ENCODE peak calls at places on chromosomes 1 and 21, in six cellular contexts. J is breast epithelium, O is ovary, K is heart left ventricle, T is tibial nerve, G is A549. Q is an unnamed sample.

GRCh38 chr1:53589043-53589887 is 130.1 kb downstream of the DMRTB1 start:
- DNase-seq in K (peak), J (no peak), G (no peak), O (no peak), T (no peak), Q (no peak)

GRCh38 chr1:40939320-40940059 is 40.0 kb upstream of the CTPS1 start:
- DNase-seq in O (peak), T (no peak), J (no peak), G (peak), K (no peak), Q (peak)

GRCh38 chr1:182567629-182568028 is 21.4 kb downstream of the RNASEL start:
- DNase-seq in G (no peak), T (no peak), J (no peak), K (no peak), O (no peak), Q (no peak)

GRCh38 chr21:14737922-14738321 is 191.8 kb upstream of the SAMSN1 start:
- DNase-seq in O (no peak), G (peak), K (peak), J (no peak), T (no peak), Q (no peak)

GRCh38 chr1:234613128-234613875 is 3.3 kb upstream of the IRF2BP2 start:
- DNase-seq in T (no peak), O (no peak), G (peak), J (no peak), K (no peak), Q (no peak)

GRCh38 chr1:10061276-10061675 is 28.5 kb downstream of the UBE4B start:
- DNase-seq in O (no peak), K (no peak), J (no peak), G (no peak), T (no peak), Q (no peak)

GRCh38 chr1:75502776-75503175 is 108.1 kb downstream of the SLC44A5 start:
- DNase-seq in T (no peak), G (no peak), J (no peak), O (no peak), K (no peak), Q (no peak)

GRCh38 chr21:43611598-43612369 is 47.5 kb downstream of the HSF2BP start:
- DNase-seq in O (peak), G (peak), K (peak), J (peak), T (peak), Q (peak)

GRCh38 chr1:23600283-23600682 is 41.0 kb upstream of the ID3 start:
- DNase-seq in J (no peak), G (no peak), O (no peak), K (no peak), T (no peak), Q (no peak)

GRCh38 chr1:64263335-64263734 is 59.9 kb downstream of the UBE2U start:
- DNase-seq in K (no peak), O (no peak), J (no peak), T (no peak), G (no peak), Q (no peak)

GRCh38 chr1:181802466-181802865 is 259.0 kb downstream of the ZNF648 start:
- DNase-seq in K (no peak), O (no peak), G (no peak), T (no peak), J (no peak), Q (no peak)

GRCh38 chr21:37166733-37167132 is 93.7 kb downstream of the TTC3 start:
- DNase-seq in K (no peak), J (no peak), G (peak), O (no peak), T (no peak), Q (no peak)

GRCh38 chr1:221856188-221857093 is 114.6 kb upstream of the DUSP10 start:
- DNase-seq in K (no peak), J (no peak), T (no peak), O (no peak), G (no peak), Q (no peak)

GRCh38 chr1:84382127-84382526 is 16.2 kb upstream of the DNASE2B start:
- DNase-seq in K (no peak), J (no peak), T (no peak), O (no peak), G (no peak), Q (no peak)

GRCh38 chr1:84073266-84073665 is 70.8 kb upstream of the PRKACB start:
- DNase-seq in J (no peak), K (no peak), G (no peak), O (no peak), T (no peak), Q (no peak)

GRCh38 chr21:42176864-42177263 is 42.1 kb upstream of the ABCG1 start:
- DNase-seq in O (no peak), K (no peak), J (no peak), G (no peak), T (no peak), Q (no peak)

GRCh38 chr1:41622859-41623732 is 138.6 kb upstream of the EDN2 start:
- DNase-seq in O (no peak), K (no peak), G (no peak), T (no peak), J (no peak), Q (no peak)

GRCh38 chr1:27332536-27333281 is 9.1 kb upstream of the SYTL1 start:
- DNase-seq in T (no peak), J (no peak), K (peak), O (peak), G (no peak), Q (peak)

GRCh38 chr1:7784492-7785071 is 491 bp downstream of the PER3 start:
- DNase-seq in G (no peak), T (no peak), O (no peak), K (no peak), J (peak), Q (no peak)

GRCh38 chr1:171429137-171429536 is 56.2 kb upstream of the PRRC2C start:
- DNase-seq in G (no peak), J (no peak), O (no peak), K (no peak), T (no peak), Q (no peak)

GRCh38 chr1:220189750-220190347 is 82.4 kb downstream of the RAB3GAP2 start:
- DNase-seq in G (peak), K (no peak), J (no peak), T (no peak), O (no peak), Q (no peak)

GRCh38 chr1:77891200-77891599 is 2.8 kb downstream of the NEXN start:
- DNase-seq in G (no peak), K (no peak), T (no peak), J (no peak), O (no peak), Q (no peak)

GRCh38 chr1:3066250-3066711 is 2.7 kb upstream of the PRDM16 start:
- DNase-seq in T (no peak), G (peak), O (peak), K (peak), J (no peak), Q (no peak)

GRCh38 chr21:34635307-34635706 is 20.4 kb upstream of the RCAN1 start:
- DNase-seq in J (no peak), G (peak), K (no peak), T (no peak), O (no peak), Q (no peak)

GRCh38 chr1:180267211-180267561 is 37.1 kb downstream of the LHX4 start:
- DNase-seq in J (no peak), K (peak), O (no peak), T (no peak), G (no peak), Q (no peak)

GRCh38 chr1:59178339-59178744 is 118.6 kb upstream of the FGGY start:
- DNase-seq in T (no peak), O (peak), J (no peak), K (peak), G (no peak), Q (peak)

DNA sequence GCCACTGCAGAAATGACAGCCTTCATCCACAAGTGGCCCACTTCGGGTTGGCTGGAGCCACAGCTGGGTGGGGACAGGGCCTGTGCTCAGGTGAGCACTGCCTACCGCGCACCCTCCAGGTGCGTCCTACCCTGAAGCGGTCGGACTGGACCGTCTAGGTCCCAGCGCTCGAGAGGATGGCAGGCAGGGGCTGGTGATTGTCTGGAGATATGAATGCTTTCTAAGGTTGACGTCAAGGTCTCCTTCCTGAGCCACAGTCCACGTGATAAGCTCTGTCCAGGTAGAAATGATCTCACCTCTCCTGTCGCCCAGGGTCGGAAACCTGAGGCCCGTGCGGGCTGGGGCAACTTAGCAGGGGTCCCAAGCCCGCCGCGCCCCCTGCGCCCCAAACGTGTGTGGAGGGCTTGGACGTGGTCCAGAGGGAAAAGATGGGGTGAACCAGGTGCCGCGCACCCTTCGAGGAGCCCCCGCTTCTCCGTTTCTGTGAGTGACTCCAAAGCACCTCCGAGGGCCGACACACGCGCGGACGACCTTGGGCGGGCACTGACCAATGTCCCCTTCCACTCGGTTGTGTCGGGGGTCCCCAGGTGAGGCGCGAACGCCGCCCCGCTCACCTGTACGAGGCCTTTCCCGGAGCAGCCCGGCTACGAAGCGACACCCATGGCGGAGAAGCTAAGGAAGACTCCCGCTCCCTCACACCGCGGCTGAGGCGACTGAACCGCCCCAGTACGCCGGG is 853 bp upstream of the DOP1B start:
- DNase-seq in K (no peak), O (peak), T (no peak), G (no peak), J (peak), Q (peak)
- H3K4me3 ChIP-seq in K (peak), O (peak), T (peak), G (peak), J (peak), Q (peak)

DNA sequence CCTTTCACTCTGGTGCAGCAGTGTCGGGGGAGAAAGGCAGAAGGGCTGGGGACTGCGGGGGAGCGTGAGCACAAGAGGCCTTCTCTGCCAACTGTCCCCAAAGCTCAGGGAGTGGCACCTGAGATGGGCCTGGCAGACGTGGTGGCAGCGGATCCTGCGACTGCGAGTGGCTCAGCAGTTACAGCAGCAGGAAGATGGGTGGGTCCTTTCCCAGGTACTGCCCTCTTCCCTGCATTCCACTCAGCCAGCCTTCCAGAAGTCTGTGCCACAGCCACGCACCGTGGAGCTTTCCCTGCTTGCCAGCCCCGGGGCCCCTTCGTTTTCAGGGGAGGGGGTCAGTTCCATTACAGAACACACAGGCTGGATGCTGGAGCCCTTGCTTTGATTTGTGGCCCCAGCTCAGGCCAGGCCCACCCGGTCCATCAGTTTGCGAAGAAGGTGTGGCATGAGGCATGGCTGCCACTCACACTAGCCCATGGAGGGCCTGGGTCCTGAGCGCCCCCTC is 17.2 kb downstream of the MTHFR start:
- DNase-seq in G (no peak), T (no peak), O (no peak), K (no peak), J (no peak), Q (no peak)
- TF ChIP-seq POLR2A in G (no peak), T (no peak), O (no peak), K (no peak), J (no peak), Q (no peak)

GRCh38 chr1:30820249-30820648 is 62.7 kb upstream of the LAPTM5 start:
- DNase-seq in T (no peak), O (no peak), J (no peak), K (no peak), G (no peak), Q (no peak)
- H3K27ac ChIP-seq in T (peak), O (no peak), J (no peak), K (no peak), G (no peak), Q (no peak)

DNA sequence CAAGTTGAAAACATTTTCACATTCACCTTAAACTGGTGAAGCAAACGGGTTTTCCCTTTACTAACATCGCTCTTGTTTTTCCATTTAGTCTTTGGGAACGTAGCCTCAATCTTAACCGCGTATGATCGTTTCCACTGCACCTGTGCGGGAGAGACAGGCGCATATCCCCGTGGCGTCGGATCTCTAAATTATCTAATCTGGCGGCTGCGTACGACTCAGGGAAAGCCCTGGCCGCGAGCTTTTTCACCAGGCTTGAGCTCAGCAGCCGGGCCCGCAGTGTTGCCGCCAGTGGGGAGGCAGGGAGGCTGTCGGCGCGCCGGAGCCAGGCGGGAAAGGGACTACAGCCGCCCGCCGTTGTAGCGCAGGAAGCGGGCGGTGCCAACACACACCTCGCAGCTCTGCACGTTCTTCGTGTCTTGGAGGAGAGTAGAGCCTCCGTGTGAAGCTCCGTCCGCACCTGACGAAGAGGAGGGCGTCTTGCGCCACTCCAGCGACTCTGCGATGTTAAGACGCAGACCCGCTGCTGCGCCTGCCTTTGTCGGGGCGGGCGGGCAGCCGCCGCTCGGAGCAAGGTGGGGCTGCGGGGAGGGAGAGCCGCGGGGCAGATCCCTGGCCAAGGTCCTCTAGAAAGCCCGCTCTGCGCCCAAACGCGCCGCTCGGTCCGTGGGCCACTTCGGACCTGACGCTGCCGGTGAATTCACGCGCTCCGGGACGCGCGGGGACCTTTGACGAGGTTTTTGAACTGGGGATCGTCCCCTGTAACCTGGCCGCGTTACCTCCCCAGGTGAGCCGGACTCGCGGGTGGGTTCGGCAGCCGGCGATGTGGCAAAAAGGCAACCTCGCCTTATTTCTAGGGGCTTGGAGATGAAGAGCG is 18.5 kb upstream of the TBX15 start:
- DNase-seq in G (no peak), J (no peak), O (no peak), K (no peak), T (no peak), Q (no peak)
- H3K4me3 ChIP-seq in G (peak), J (no peak), O (no peak), K (no peak), T (no peak), Q (no peak)

GRCh38 chr1:224732367-224733006 is 116.4 kb downstream of the CNIH3 start:
- DNase-seq in T (no peak), G (no peak), O (no peak), J (peak), K (no peak), Q (no peak)

GRCh38 chr1:224731633-224732032 is 115.5 kb downstream of the CNIH3 start:
- DNase-seq in G (no peak), K (no peak), J (no peak), T (no peak), O (no peak), Q (no peak)

GRCh38 chr1:224733021-224733911 is 117.1 kb downstream of the CNIH3 start:
- DNase-seq in J (peak), G (no peak), T (no peak), O (no peak), K (no peak), Q (no peak)

GRCh38 chr1:224730540-224730939 is 114.4 kb downstream of the CNIH3 start:
- DNase-seq in O (no peak), T (no peak), G (no peak), J (no peak), K (no peak), Q (no peak)

GRCh38 chr1:224730950-224731349 is 114.8 kb downstream of the CNIH3 start:
- DNase-seq in K (no peak), T (no peak), O (no peak), G (no peak), J (no peak), Q (no peak)
- TF ChIP-seq POLR2A in K (no peak), T (no peak), O (no peak), G (no peak), J (no peak), Q (no peak)

Q was measured in uterus.